ENCODE peak calls at places on chromosomes 12 and 14, in nine cellular contexts. S is tibial nerve, K is stomach, J is A549, V is SK-N-SH, W is esophagus muscularis mucosa, Z is transverse colon, C is sigmoid colon, X is GM12878. Q is an unnamed sample.

GRCh38 chr12:93408813-93409212 is 31.1 kb downstream of the NUDT4 start:
- DNase-seq in C (no peak), K (no peak), X (no peak), J (no peak), S (no peak), Z (no peak), V (no peak), W (no peak), Q (no peak)

GRCh38 chr14:74907744-74908143 is 15.3 kb downstream of the RPS6KL1 start:
- DNase-seq in C (no peak), J (no peak), W (no peak), X (no peak), S (no peak), K (no peak), V (no peak), Z (no peak), Q (peak; percentile 30)

GRCh38 chr14:102498005-102498677 is 11.4 kb downstream of the ANKRD9 start:
- DNase-seq in X (no peak), W (no peak), V (peak; percentile 59), C (no peak), K (no peak), J (peak; percentile 32), Z (peak; percentile 60), S (no peak), Q (no peak)

GRCh38 chr14:30223385-30223785 is 295.7 kb upstream of the PRKD1 start:
- DNase-seq in X (no peak), J (peak; percentile 46), K (peak; percentile 90), S (peak; percentile 48), W (no peak), Z (peak; percentile 11), V (no peak), C (peak; percentile 80), Q (peak; percentile 49)

GRCh38 chr12:101696477-101697196 is 803 bp upstream of the CHPT1 start:
- DNase-seq in X (no peak), W (no peak), C (peak; percentile 81), J (no peak), K (peak; percentile 32), S (no peak), V (peak; percentile 48), Z (peak; percentile 60), Q (peak; percentile 38)

GRCh38 chr14:52318057-52318456 is 3.9 kb downstream of the PTGER2 start:
- DNase-seq in V (no peak), K (no peak), W (no peak), J (no peak), C (no peak), X (no peak), S (no peak), Z (no peak), Q (no peak)

GRCh38 chr14:72781476-72782181 is 112.3 kb downstream of the DPF3 start:
- DNase-seq in V (no peak), Z (no peak), K (no peak), S (no peak), X (no peak), C (no peak), J (peak; percentile 51), W (peak; percentile 88), Q (no peak)

GRCh38 chr12:63045020-63045860 is 105.8 kb downstream of the AVPR1A start:
- DNase-seq in C (no peak), X (no peak), S (no peak), Z (no peak), V (no peak), W (no peak), K (no peak), J (peak; percentile 26), Q (no peak)

GRCh38 chr12:49776858-49777257 is 35.5 kb downstream of the TMBIM6 start:
- DNase-seq in K (no peak), S (no peak), J (no peak), W (no peak), C (no peak), X (no peak), V (no peak), Z (no peak), Q (peak; percentile 29)

GRCh38 chr14:104331871-104332605 is 193.7 kb downstream of the KIF26A start:
- DNase-seq in K (peak; percentile 16), Z (no peak), W (no peak), S (no peak), J (peak; percentile 23), V (no peak), X (no peak), C (no peak), Q (no peak)

GRCh38 chr12:66195242-66195641 is 6.2 kb downstream of the IRAK3 start:
- DNase-seq in J (no peak), X (no peak), K (peak; percentile 71), W (no peak), S (no peak), V (no peak), C (no peak), Z (no peak), Q (no peak)

GRCh38 chr14:104343294-104343625 is 204.9 kb downstream of the KIF26A start:
- DNase-seq in X (no peak), V (no peak), C (peak; percentile 56), S (no peak), Z (no peak), W (no peak), K (no peak), J (no peak), Q (no peak)

GRCh38 chr14:32190713-32191112 is 11.1 kb upstream of the RNU6-7 start:
- DNase-seq in Z (no peak), W (no peak), S (no peak), J (peak; percentile 29), X (no peak), V (no peak), K (no peak), C (no peak), Q (no peak)

GRCh38 chr12:74365178-74365964 is 172.3 kb upstream of the ATXN7L3B start:
- DNase-seq in C (no peak), K (no peak), S (no peak), X (no peak), V (peak; percentile 26), Z (no peak), J (peak; percentile 54), W (no peak), Q (peak; percentile 22)

GRCh38 chr14:21940887-21941855 is 267.6 kb upstream of the OR4E1 start:
- DNase-seq in C (no peak), K (no peak), J (peak; percentile 56), Z (no peak), X (no peak), V (peak; percentile 9), S (no peak), W (no peak), Q (no peak)

GRCh38 chr12:75954076-75954475 is 77.5 kb downstream of the PHLDA1 start:
- DNase-seq in V (no peak), J (peak; percentile 94), Z (no peak), W (no peak), C (no peak), K (no peak), S (no peak), X (no peak), Q (no peak)
- TF ChIP-seq EP300 in V (no peak), J (peak; percentile 52), Z (no peak), W (no peak), C (no peak), K (no peak), S (no peak), X (no peak), Q (no peak)

GRCh38 chr14:69693145-69693544 is 73.8 kb upstream of the SRSF5 start:
- DNase-seq in S (no peak), K (peak; percentile 48), X (no peak), Z (peak; percentile 61), V (no peak), J (no peak), W (no peak), C (no peak), Q (peak; percentile 46)

GRCh38 chr14:69694730-69695663 is 71.9 kb upstream of the SRSF5 start:
- DNase-seq in K (no peak), S (no peak), X (no peak), V (no peak), J (no peak), C (no peak), W (no peak), Z (no peak), Q (no peak)

GRCh38 chr14:69690042-69690441 is 76.9 kb upstream of the SRSF5 start:
- DNase-seq in Z (no peak), V (no peak), J (no peak), W (no peak), K (no peak), C (no peak), S (no peak), X (no peak), Q (no peak)

GRCh38 chr14:69693823-69694729 is 72.9 kb upstream of the SRSF5 start:
- DNase-seq in Z (peak; percentile 84), C (no peak), S (no peak), X (no peak), V (no peak), J (peak; percentile 25), K (peak; percentile 75), W (no peak), Q (peak; percentile 59)

GRCh38 chr14:69692542-69693053 is 74.3 kb upstream of the SRSF5 start:
- DNase-seq in X (no peak), V (no peak), K (no peak), J (no peak), C (no peak), S (no peak), W (no peak), Z (no peak), Q (no peak)
- H3K4me1 ChIP-seq in X (peaks cover 58% of the 10 kb centered on the region), V (peaks cover 9% of the 10 kb centered on the region), K (peaks cover 82% of the 10 kb centered on the region), J (peaks cover 8% of the 10 kb centered on the region), C (no peaks in the 10 kb centered on the region), S (no peaks in the 10 kb centered on the region), W (peaks cover 86% of the 10 kb centered on the region), Z (peaks cover 68% of the 10 kb centered on the region), Q (peaks cover 32% of the 10 kb centered on the region)

GRCh38 chr12:32714772-32715171 is 35.7 kb downstream of the DNM1L start:
- DNase-seq in Z (peak; percentile 17), C (no peak), W (no peak), J (no peak), X (no peak), K (no peak), V (no peak), S (no peak), Q (no peak)

DNA sequence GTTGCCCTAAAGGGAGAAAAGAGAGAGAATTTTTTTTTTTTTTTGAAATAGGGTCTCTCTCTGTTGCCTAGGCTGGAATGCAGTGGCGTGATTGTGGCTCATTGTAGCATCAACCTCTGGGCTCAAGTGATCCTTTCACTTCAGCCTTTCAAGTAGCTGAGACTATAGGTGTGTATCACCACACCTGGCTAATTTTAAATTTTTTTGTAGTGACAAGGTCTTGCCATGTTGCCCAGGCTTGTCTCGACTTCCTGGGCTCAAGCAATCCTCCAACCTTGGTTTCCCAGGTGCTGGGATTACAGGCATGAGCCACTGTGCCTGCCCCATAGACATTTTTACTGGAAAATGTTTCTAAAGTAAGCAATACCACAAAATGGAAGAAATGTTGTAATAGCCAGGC is 36.8 kb downstream of the YARS2 start:
- DNase-seq in S (no peak), X (no peak), Z (no peak), K (no peak), J (no peak), V (no peak), C (no peak), W (no peak), Q (no peak)
- TF ChIP-seq EP300 in S (no peak), X (no peak), Z (no peak), K (no peak), J (no peak), V (no peak), C (no peak), W (no peak), Q (no peak)

DNA sequence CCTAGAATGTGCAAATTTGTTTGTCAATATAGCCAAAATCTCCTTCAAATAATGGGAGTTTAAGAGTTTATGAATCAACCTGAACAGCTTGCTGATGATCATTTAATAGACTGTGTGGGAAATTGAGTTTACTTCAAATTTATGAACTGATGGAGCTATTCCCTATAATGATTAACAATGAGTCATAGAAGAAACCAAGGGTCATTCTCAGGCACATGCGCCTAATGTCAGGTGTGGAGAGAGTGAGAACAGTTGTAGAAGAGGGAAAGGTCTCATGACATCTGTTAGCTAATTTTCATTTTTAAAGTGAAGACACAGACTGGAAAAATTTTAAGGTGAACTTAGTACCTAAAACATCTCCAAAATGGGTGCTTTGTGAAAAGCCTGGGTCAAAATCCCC is 191.8 kb downstream of the BMP4 start:
- DNase-seq in Z (no peak), S (no peak), K (no peak), C (no peak), J (no peak), X (no peak), W (no peak), V (no peak), Q (no peak)
- H3K4me1 ChIP-seq in Z (no peaks in the 10 kb centered on the region), S (no peaks in the 10 kb centered on the region), K (no peaks in the 10 kb centered on the region), C (no peaks in the 10 kb centered on the region), J (peaks cover 15% of the 10 kb centered on the region), X (no peaks in the 10 kb centered on the region), W (no peaks in the 10 kb centered on the region), V (no peaks in the 10 kb centered on the region), Q (no peaks in the 10 kb centered on the region)

Q was measured in ovary.